ENCODE peak calls at places on chromosomes 11 and 22, in four cellular contexts. O is progenitor cell of endocrine pancreas; V is caudate nucleus; I is activated CD4-positive, alpha-beta T cell treated with anti-CD3 and anti-CD28 coated beads, Interleukin-2, amount 10 ng/mL, durations not matched to agents 7 days and 5 days. J is an unnamed sample.

GRCh38 chr11:95586681-95587080 is 202.9 kb downstream of the FAM76B start:
- DNase-seq in O (no peak), V (no peak), I (no peak), J (no peak)

GRCh38 chr11:117519170-117519569 is 191.5 kb downstream of the CEP164 start:
- DNase-seq in O (no peak), V (no peak), I (no peak), J (no peak)

GRCh38 chr22:23220485-23221350 is 40.4 kb downstream of the BCR start:
- DNase-seq in O (no peak), V (no peak), I (peak), J (no peak)

GRCh38 chr11:118232659-118233058 is 7.8 kb upstream of the JAML start:
- DNase-seq in O (no peak), V (no peak), I (no peak), J (no peak)

GRCh38 chr11:131637469-131638175 is 267.2 kb downstream of the NTM start:
- DNase-seq in O (no peak), V (no peak), I (no peak), J (no peak)

GRCh38 chr11:69378303-69379141 is 84.6 kb downstream of the MYEOV start:
- DNase-seq in O (no peak), V (no peak), I (no peak), J (no peak)

GRCh38 chr22:48241658-48242057 is 1479.2 kb downstream of the TBC1D22A start:
- DNase-seq in O (no peak), V (no peak), I (no peak), J (no peak)

GRCh38 chr22:50576070-50576469 is 2.2 kb downstream of the CPT1B start:
- DNase-seq in O (no peak), V (no peak), I (no peak), J (no peak)

GRCh38 chr11:34030386-34030785 is 21.1 kb upstream of the CAPRIN1 start:
- DNase-seq in O (no peak), V (no peak), I (no peak), J (no peak)